ENCODE peak calls at places on chromosomes 12 and 14, in four cellular contexts. P is K562, O is upper lobe of left lung, W is spleen. H is an unnamed sample. For H3K9me3, the result is how much of the 10 kb centered on the place peaks cover.

GRCh38 chr14:99066378-99066777 is 205.6 kb downstream of the BCL11B start:
- DNase-seq in P (no peak), O (no peak), W (no peak), H (no peak)

GRCh38 chr12:20440408-20440807 is 72.1 kb downstream of the PDE3A start:
- DNase-seq in P (no peak), O (no peak), W (no peak), H (no peak)

GRCh38 chr12:94704452-94704871 is 54.1 kb upstream of the TMCC3 start:
- DNase-seq in P (no peak), W (no peak), O (no peak), H (no peak)

GRCh38 chr12:31728289-31728916 is 418 bp downstream of the AMN1 start:
- DNase-seq in W (no peak), O (peak), P (peak), H (no peak)

GRCh38 chr14:101025656-101026055 is 122.1 kb upstream of the RTL1 start:
- DNase-seq in P (no peak), W (peak), O (no peak), H (no peak)

GRCh38 chr14:26987734-26988363 is 390.0 kb upstream of the NOVA1 start:
- DNase-seq in W (no peak), P (no peak), O (no peak), H (no peak)

GRCh38 chr12:118981285-118982201 is at the start of gene SRRM4:
- DNase-seq in O (no peak), W (no peak), P (peak), H (no peak)

GRCh38 chr12:12266389-12266872 is 413 bp downstream of the LRP6 start:
- DNase-seq in W (no peak), O (no peak), P (no peak), H (no peak)

GRCh38 chr12:48358937-48359509 is 8.3 kb upstream of the ZNF641 start:
- DNase-seq in P (no peak), O (no peak), W (no peak), H (no peak)

GRCh38 chr12:91133871-91134270 is 22.6 kb upstream of the LUM start:
- DNase-seq in P (no peak), W (no peak), O (no peak), H (no peak)

GRCh38 chr12:19031032-19031431 is 98.5 kb upstream of the PLEKHA5 start:
- DNase-seq in W (no peak), P (no peak), O (no peak), H (no peak)

GRCh38 chr12:81530352-81530751 is 228.8 kb downstream of the PPFIA2 start:
- DNase-seq in O (no peak), W (no peak), P (no peak), H (no peak)

GRCh38 chr14:79557309-79557708 is 654.0 kb downstream of the DIO2 start:
- DNase-seq in O (no peak), P (no peak), W (no peak), H (no peak)

DNA sequence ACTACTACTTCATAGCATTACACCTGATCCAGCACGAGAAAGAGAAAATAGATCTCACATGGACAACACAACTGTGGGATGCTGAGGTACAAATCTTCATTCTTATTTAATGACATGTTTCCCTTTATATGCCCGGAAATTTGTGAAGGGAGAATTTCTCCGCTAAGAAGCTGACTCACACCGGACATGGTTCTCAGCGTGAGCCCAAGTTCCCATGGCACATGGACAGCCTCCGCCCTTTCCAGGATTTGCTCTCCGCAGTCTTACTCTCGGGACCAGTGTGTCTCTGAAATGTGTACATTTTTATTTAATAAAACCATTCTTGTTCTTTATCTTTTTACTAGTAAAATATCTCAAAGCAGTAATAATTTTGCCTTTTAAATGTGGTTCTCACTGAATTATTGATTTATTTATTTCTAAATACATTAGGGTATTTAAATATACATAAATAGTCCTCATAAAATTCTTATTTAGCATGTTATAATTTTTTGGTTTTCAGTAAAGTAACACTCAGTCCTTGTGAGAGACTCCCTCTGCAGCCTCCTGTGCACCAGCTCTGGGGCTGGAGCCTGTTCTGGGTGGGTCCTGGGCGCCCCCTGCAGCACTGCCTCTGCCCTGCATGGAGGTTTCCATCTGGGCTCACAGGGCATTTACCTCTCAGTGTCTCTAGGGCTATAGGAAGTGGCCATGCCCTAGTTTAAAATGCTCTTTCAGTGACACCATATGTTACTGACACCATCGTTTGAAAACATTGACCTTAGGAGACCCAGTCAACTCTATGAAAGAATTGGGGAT is 1155.0 kb downstream of the TMEM121 start:
- DNase-seq in O (no peak), P (no peak), W (no peak), H (no peak)
- H3K27ac ChIP-seq in O (no peak), P (no peak), W (no peak), H (peak)

DNA sequence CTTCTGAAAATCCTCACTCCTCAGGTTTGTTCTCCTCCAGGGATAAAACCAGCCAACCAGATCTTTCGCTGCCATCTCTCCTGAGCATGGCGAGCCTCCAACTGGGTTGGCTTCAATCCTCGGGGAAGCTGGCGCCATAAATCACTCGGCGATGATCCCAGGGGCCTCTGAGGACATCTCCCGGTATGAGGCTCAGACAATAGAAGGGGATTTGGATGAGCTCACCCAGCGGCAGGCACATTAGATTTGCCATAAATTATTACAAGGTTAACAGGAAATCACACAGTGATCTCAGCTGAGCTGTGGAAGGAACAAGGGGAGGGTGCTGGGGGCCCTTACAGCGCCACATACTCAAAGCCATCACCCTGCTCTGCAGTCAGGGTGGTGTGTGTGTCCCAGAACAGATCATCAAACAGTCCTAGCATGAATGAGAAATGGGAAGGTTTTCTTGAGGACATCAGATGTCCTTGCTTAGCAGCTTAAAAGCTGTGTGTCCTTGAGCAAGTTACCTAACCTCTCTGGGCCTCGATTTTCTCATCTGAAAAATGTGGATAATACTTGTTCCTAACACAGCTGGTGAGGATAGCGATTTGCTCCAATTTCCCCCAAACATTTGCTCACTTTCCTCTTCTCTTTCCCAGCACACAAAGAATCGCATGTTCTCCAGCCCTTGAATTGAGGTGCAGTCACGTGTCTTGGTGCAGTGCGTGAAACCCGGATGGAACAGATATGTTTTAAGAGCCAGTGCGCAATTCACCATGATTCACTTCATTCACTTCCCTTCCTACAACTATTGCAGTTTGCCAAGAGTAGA is 142.8 kb downstream of the SCARB1 start:
- DNase-seq in O (peak), W (no peak), P (no peak), H (peak)
- TF ChIP-seq POLR2AphosphoS5 in O (peak), W (no peak), P (no peak), H (peak)

GRCh38 chr14:104442611-104443390 is 136.8 kb upstream of the C14orf180 start:
- DNase-seq in O (peak), P (no peak), W (peak), H (no peak)

GRCh38 chr14:104445832-104446381 is 133.7 kb upstream of the C14orf180 start:
- DNase-seq in W (peak), P (no peak), O (peak), H (no peak)

GRCh38 chr14:104443391-104444158 is 136.0 kb upstream of the C14orf180 start:
- DNase-seq in O (peak), W (peak), P (no peak), H (no peak)

GRCh38 chr14:104445086-104445485 is 134.5 kb upstream of the C14orf180 start:
- DNase-seq in W (no peak), P (no peak), O (peak), H (no peak)

GRCh38 chr14:104444159-104445030 is 135.2 kb upstream of the C14orf180 start:
- DNase-seq in O (peak), P (no peak), W (no peak), H (no peak)
- H3K9me3 ChIP-seq in O (under half), P (under half), W (under half), H (under half)

DNA sequence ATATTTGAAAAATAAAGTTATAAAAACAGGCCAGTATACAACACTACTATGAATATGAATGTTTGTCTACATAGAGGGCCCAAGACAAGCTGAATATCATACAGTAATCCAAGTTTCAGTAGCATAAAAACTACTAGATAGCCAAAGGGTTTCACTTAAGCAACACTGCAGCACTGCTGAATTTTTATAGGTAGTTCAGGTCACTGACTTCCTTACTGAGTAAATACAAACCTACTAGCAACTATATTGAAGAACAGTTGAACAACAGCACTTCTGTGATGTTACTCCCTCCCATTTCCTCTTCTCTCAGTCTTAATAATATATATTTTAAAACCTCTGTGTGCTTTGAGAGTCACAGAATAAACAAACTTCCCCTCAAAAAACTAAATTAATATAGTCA is 42.7 kb downstream of the GTF2A1 start:
- DNase-seq in O (no peak), P (no peak), W (no peak), H (no peak)
- H3K27ac ChIP-seq in O (peak), P (no peak), W (peak), H (no peak)

DNA sequence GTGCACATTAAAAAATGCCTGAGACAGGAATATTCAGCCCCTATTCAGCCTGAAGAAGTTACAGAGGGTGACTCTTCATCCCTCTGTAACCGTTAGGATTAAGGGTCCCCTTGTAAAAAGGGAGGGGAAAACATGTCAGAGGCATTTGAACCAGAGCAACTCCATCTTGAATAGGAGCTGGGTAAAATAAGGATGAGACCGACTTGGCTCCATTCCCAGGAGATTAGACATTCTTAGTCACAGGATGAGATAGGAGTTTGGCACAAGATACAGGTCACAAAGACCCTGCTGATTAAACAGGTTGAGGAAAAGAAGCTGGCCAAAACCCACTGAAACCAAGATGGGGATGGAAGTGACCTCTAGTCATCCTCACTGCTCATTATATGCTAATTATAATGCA is 19.9 kb upstream of the MDM1 start:
- DNase-seq in O (no peak), P (no peak), W (no peak), H (no peak)
- TF ChIP-seq POLR2AphosphoS5 in O (no peak), P (no peak), W (no peak), H (no peak)

DNA sequence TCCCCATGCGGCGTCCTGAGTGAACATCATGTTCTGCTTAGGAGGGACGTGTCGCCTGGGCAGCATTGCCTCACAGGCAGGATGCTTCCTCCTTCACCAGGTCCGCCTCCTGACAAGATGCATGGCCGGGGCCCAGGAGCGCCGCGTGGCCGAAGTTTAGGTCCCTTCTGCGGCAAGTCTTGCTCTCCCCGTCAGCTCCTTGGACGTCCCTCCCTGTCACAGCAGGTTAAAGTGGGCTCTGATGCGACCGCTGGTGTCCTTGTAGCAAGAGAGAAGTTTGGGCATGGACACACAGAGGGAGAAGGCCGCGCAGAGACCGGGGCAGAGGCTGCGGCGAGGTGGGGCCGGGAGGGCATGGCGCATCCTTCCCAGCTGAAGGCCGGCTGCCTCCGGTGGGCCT is 9.4 kb upstream of the GALNT9 start:
- DNase-seq in P (no peak), W (no peak), O (no peak), H (no peak)
- H3K9me3 ChIP-seq in P (under half), W (under half), O (under half), H (under half)

GRCh38 chr12:53539526-53539925 is 32.2 kb upstream of the NPFF start:
- DNase-seq in W (no peak), P (no peak), O (no peak), H (no peak)

GRCh38 chr12:53538209-53538689 is 31.0 kb upstream of the NPFF start:
- DNase-seq in W (no peak), O (no peak), P (no peak), H (no peak)

DNA sequence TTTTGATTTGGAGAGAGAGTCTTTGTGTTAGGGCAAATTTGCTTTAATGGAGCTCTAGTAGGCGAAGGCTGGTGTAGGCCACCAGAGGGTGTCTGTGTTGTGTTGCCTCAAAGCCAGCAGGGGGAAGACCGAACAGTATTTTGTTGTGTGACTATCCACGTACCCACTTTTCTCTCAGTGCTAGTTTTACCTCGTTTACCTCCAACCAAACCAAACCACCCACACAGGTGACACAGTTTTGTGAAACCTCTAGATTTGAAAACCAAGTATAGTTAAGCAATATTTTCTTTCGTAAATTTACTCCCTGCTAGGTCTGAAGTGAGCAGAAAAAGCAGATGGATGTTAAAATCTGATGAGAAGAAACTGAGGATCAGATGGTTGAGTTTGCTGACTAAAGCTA is 36.3 kb upstream of the NPFF start:
- DNase-seq in O (peak), P (peak), W (no peak), H (no peak)
- H3K27ac ChIP-seq in O (peak), P (no peak), W (peak), H (peak)

DNA sequence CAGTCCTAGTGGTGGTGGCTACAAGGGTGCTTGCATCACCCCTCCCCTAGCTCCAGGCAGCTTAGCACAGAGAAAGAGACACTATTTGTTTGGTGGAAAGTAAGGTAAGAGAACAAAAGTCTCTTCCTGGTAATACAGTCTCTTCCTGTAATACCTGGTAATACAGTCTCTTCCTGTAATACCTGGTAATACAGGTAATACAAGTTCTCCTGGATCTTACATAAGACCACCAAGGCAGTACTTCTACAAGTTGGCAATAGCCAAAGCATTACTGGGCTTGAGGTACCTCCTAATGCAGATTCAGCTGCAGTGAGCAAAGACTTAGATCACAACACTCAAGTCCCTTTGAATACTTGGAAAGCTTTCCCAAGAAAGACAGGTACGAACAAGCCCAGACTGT is 77.0 kb downstream of the CATSPERB start:
- DNase-seq in O (no peak), W (no peak), P (no peak), H (no peak)
- TF ChIP-seq POLR2AphosphoS5 in O (no peak), W (no peak), P (no peak), H (no peak)